ENCODE peak calls at places on chromosomes 1 and 21, in eight cellular contexts. One of them, this sample, is unnamed.
A peak's percentile ranks its signal among the peaks of the same experiment; 100 is the strongest.

GRCh38 chr1:185401019-185401418 is 84.0 kb upstream of the IVNS1ABP start:
- DNase-seq in substantia nigra: no peak
- DNase-seq in CD8-positive, alpha-beta T cell: no peak
- DNase-seq in breast epithelium: no peak
- DNase-seq in fibroblast of lung: peak; percentile 83
- DNase-seq in tibial artery: no peak
- DNase-seq in transverse colon: no peak
- DNase-seq in thyroid gland: no peak
- DNase-seq in this sample: peak; percentile 92

GRCh38 chr1:150902346-150902745 is 15.4 kb downstream of the CTXND2 start:
- DNase-seq in transverse colon: no peak
- DNase-seq in CD8-positive, alpha-beta T cell: no peak
- DNase-seq in tibial artery: no peak
- DNase-seq in fibroblast of lung: no peak
- DNase-seq in breast epithelium: no peak
- DNase-seq in substantia nigra: no peak
- DNase-seq in thyroid gland: no peak
- DNase-seq in this sample: no peak

GRCh38 chr21:39657091-39657689 is 44.5 kb downstream of the B3GALT5 start:
- DNase-seq in breast epithelium: no peak
- DNase-seq in tibial artery: no peak
- DNase-seq in transverse colon: no peak
- DNase-seq in fibroblast of lung: no peak
- DNase-seq in thyroid gland: no peak
- DNase-seq in substantia nigra: no peak
- DNase-seq in CD8-positive, alpha-beta T cell: no peak
- DNase-seq in this sample: no peak

GRCh38 chr21:41147096-41147978 is 20.6 kb upstream of the BACE2 start:
- DNase-seq in CD8-positive, alpha-beta T cell: no peak
- DNase-seq in thyroid gland: no peak
- DNase-seq in breast epithelium: no peak
- DNase-seq in substantia nigra: no peak
- DNase-seq in tibial artery: no peak
- DNase-seq in fibroblast of lung: no peak
- DNase-seq in transverse colon: no peak
- DNase-seq in this sample: no peak

GRCh38 chr1:206551985-206552325 is 44.6 kb downstream of the RASSF5 start:
- DNase-seq in substantia nigra: no peak
- DNase-seq in breast epithelium: no peak
- DNase-seq in thyroid gland: no peak
- DNase-seq in transverse colon: peak; percentile 28
- DNase-seq in CD8-positive, alpha-beta T cell: peak; percentile 76
- DNase-seq in tibial artery: no peak
- DNase-seq in fibroblast of lung: no peak
- DNase-seq in this sample: no peak

GRCh38 chr1:24544239-24544638 is 11.6 kb upstream of the NCMAP start:
- DNase-seq in substantia nigra: no peak
- DNase-seq in CD8-positive, alpha-beta T cell: no peak
- DNase-seq in fibroblast of lung: no peak
- DNase-seq in thyroid gland: no peak
- DNase-seq in tibial artery: no peak
- DNase-seq in transverse colon: no peak
- DNase-seq in breast epithelium: no peak
- DNase-seq in this sample: no peak

GRCh38 chr1:208029381-208030319 is 118.7 kb upstream of the CD34 start:
- DNase-seq in breast epithelium: no peak
- DNase-seq in tibial artery: peak; percentile 80
- DNase-seq in fibroblast of lung: peak; percentile 80
- DNase-seq in transverse colon: peak; percentile 19
- DNase-seq in thyroid gland: no peak
- DNase-seq in substantia nigra: no peak
- DNase-seq in CD8-positive, alpha-beta T cell: no peak
- DNase-seq in this sample: no peak

GRCh38 chr1:39898146-39898545 is 3.6 kb downstream of the MYCL start:
- DNase-seq in transverse colon: no peak
- DNase-seq in tibial artery: no peak
- DNase-seq in CD8-positive, alpha-beta T cell: no peak
- DNase-seq in fibroblast of lung: no peak
- DNase-seq in breast epithelium: no peak
- DNase-seq in substantia nigra: no peak
- DNase-seq in thyroid gland: no peak
- DNase-seq in this sample: no peak

GRCh38 chr1:156356875-156357534 is 12.0 kb upstream of the RHBG start:
- DNase-seq in tibial artery: no peak
- DNase-seq in thyroid gland: peak; percentile 77
- DNase-seq in breast epithelium: peak; percentile 61
- DNase-seq in transverse colon: peak; percentile 61
- DNase-seq in substantia nigra: no peak
- DNase-seq in CD8-positive, alpha-beta T cell: peak; percentile 62
- DNase-seq in fibroblast of lung: no peak
- DNase-seq in this sample: no peak

GRCh38 chr1:207863893-207864535 is 46.9 kb downstream of the CD34 start:
- DNase-seq in thyroid gland: no peak
- DNase-seq in fibroblast of lung: no peak
- DNase-seq in tibial artery: no peak
- DNase-seq in transverse colon: peak; percentile 39
- DNase-seq in substantia nigra: no peak
- DNase-seq in breast epithelium: no peak
- DNase-seq in CD8-positive, alpha-beta T cell: peak; percentile 49
- DNase-seq in this sample: no peak

GRCh38 chr1:145845514-145846161 is at the start of gene NUDT17:
- DNase-seq in tibial artery: peak; percentile 86
- DNase-seq in fibroblast of lung: peak; percentile 68
- DNase-seq in substantia nigra: peak; percentile 24
- DNase-seq in transverse colon: peak; percentile 80
- DNase-seq in breast epithelium: peak; percentile 75
- DNase-seq in thyroid gland: peak; percentile 79
- DNase-seq in CD8-positive, alpha-beta T cell: peak; percentile 82
- DNase-seq in this sample: no peak

GRCh38 chr1:10529772-10530171 is 55.0 kb downstream of the PEX14 start:
- DNase-seq in transverse colon: no peak
- DNase-seq in breast epithelium: no peak
- DNase-seq in substantia nigra: no peak
- DNase-seq in fibroblast of lung: no peak
- DNase-seq in tibial artery: no peak
- DNase-seq in CD8-positive, alpha-beta T cell: no peak
- DNase-seq in thyroid gland: no peak
- DNase-seq in this sample: no peak

GRCh38 chr1:110123224-110123623 is 11.0 kb downstream of the UBL4B start:
- DNase-seq in tibial artery: no peak
- DNase-seq in breast epithelium: no peak
- DNase-seq in substantia nigra: no peak
- DNase-seq in fibroblast of lung: peak; percentile 24
- DNase-seq in CD8-positive, alpha-beta T cell: no peak
- DNase-seq in thyroid gland: no peak
- DNase-seq in transverse colon: no peak
- DNase-seq in this sample: no peak

GRCh38 chr1:157403203-157403602 is 149.1 kb downstream of the FCRL5 start:
- DNase-seq in substantia nigra: no peak
- DNase-seq in transverse colon: no peak
- DNase-seq in tibial artery: no peak
- DNase-seq in breast epithelium: no peak
- DNase-seq in CD8-positive, alpha-beta T cell: no peak
- DNase-seq in thyroid gland: no peak
- DNase-seq in fibroblast of lung: no peak
- DNase-seq in this sample: no peak

GRCh38 chr1:94714552-94714951 is 105.6 kb upstream of the SLC44A3 start:
- DNase-seq in transverse colon: no peak
- DNase-seq in CD8-positive, alpha-beta T cell: no peak
- DNase-seq in thyroid gland: no peak
- DNase-seq in tibial artery: no peak
- DNase-seq in breast epithelium: no peak
- DNase-seq in fibroblast of lung: no peak
- DNase-seq in substantia nigra: no peak
- DNase-seq in this sample: no peak

GRCh38 chr1:74684301-74684700 is 10.7 kb upstream of the ERICH3 start:
- DNase-seq in breast epithelium: no peak
- DNase-seq in transverse colon: no peak
- DNase-seq in substantia nigra: no peak
- DNase-seq in CD8-positive, alpha-beta T cell: no peak
- DNase-seq in tibial artery: no peak
- DNase-seq in thyroid gland: no peak
- DNase-seq in fibroblast of lung: no peak
- DNase-seq in this sample: no peak
- H3K27ac ChIP-seq in breast epithelium: no peak overlapping the region
- H3K27ac ChIP-seq in transverse colon: no peak overlapping the region
- H3K27ac ChIP-seq in substantia nigra: no peak overlapping the region
- H3K27ac ChIP-seq in CD8-positive, alpha-beta T cell: no peak overlapping the region
- H3K27ac ChIP-seq in tibial artery: no peak overlapping the region
- H3K27ac ChIP-seq in thyroid gland: no peak overlapping the region
- H3K27ac ChIP-seq in fibroblast of lung: no peak overlapping the region
- H3K27ac ChIP-seq in this sample: no peak overlapping the region

GRCh38 chr21:42929969-42930368 is 4.5 kb upstream of the ERVH48-1 start:
- DNase-seq in CD8-positive, alpha-beta T cell: no peak
- DNase-seq in breast epithelium: no peak
- DNase-seq in fibroblast of lung: no peak
- DNase-seq in transverse colon: no peak
- DNase-seq in tibial artery: no peak
- DNase-seq in substantia nigra: no peak
- DNase-seq in thyroid gland: no peak
- DNase-seq in this sample: no peak

DNA sequence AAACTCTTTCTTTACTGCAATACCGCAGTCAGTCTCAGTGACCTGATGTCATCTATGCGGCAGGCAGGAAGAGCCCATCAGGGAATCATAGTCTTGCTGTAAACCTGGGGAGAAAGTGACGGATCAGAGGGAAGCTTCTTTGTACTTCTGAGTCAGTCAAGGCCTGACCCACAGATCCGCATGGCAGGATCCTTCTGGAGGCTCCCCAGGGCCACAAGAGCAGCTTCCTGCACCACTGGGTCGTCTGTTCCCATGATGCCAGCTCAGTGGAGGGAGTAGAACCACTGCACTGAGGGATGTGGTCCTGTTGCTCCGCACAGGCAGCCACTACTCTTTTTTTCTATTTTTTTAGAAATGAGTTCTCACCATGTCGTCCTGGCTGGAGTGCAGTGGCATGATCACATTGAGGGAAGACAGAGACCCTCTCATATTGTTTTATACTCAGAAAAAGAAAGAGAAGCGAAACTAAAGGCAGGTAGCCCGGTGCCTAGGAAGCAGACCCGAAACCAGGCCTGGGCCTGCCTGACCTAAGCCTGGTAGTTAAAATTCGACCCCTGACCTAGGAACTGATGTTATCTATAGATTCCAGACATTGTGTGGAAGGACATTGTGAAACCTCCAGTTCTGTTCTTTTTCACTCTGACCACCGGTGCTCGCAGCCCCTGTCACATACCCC is 6.3 kb upstream of the ERVH48-1 start:
- DNase-seq in thyroid gland: no peak
- DNase-seq in substantia nigra: no peak
- DNase-seq in CD8-positive, alpha-beta T cell: no peak
- DNase-seq in tibial artery: no peak
- DNase-seq in fibroblast of lung: no peak
- DNase-seq in transverse colon: no peak
- DNase-seq in breast epithelium: no peak
- DNase-seq in this sample: no peak
- H3K27ac ChIP-seq in thyroid gland: no peak overlapping the region
- H3K27ac ChIP-seq in substantia nigra: no peak overlapping the region
- H3K27ac ChIP-seq in CD8-positive, alpha-beta T cell: no peak overlapping the region
- H3K27ac ChIP-seq in tibial artery: no peak overlapping the region
- H3K27ac ChIP-seq in fibroblast of lung: no peak overlapping the region
- H3K27ac ChIP-seq in transverse colon: no peak overlapping the region
- H3K27ac ChIP-seq in breast epithelium: no peak overlapping the region
- H3K27ac ChIP-seq in this sample: no peak overlapping the region

GRCh38 chr1:27915082-27915575 is 19.7 kb upstream of the SMPDL3B start:
- DNase-seq in thyroid gland: no peak
- DNase-seq in fibroblast of lung: no peak
- DNase-seq in tibial artery: no peak
- DNase-seq in substantia nigra: no peak
- DNase-seq in transverse colon: no peak
- DNase-seq in CD8-positive, alpha-beta T cell: no peak
- DNase-seq in breast epithelium: no peak
- DNase-seq in this sample: no peak
- H3K27ac ChIP-seq in thyroid gland: peak overlapping the region; percentile 67
- H3K27ac ChIP-seq in fibroblast of lung: peak overlapping the region; percentile 73
- H3K27ac ChIP-seq in tibial artery: peak overlapping the region; percentile 76
- H3K27ac ChIP-seq in substantia nigra: peak overlapping the region; percentile 87
- H3K27ac ChIP-seq in transverse colon: peak overlapping the region; percentile 86
- H3K27ac ChIP-seq in CD8-positive, alpha-beta T cell: peak overlapping the region; percentile 81
- H3K27ac ChIP-seq in breast epithelium: peak overlapping the region; percentile 80
- H3K27ac ChIP-seq in this sample: peak overlapping the region; percentile 28

GRCh38 chr1:8818325-8818775 is 910 bp upstream of the RERE start:
- DNase-seq in CD8-positive, alpha-beta T cell: peak; percentile 29
- DNase-seq in transverse colon: peak; percentile 46
- DNase-seq in breast epithelium: no peak
- DNase-seq in substantia nigra: no peak
- DNase-seq in fibroblast of lung: peak; percentile 75
- DNase-seq in thyroid gland: peak; percentile 33
- DNase-seq in tibial artery: no peak
- DNase-seq in this sample: peak; percentile 52

GRCh38 chr1:8823295-8823664 is 5.8 kb upstream of the RERE start:
- DNase-seq in CD8-positive, alpha-beta T cell: no peak
- DNase-seq in tibial artery: no peak
- DNase-seq in fibroblast of lung: no peak
- DNase-seq in thyroid gland: no peak
- DNase-seq in substantia nigra: no peak
- DNase-seq in breast epithelium: no peak
- DNase-seq in transverse colon: no peak
- DNase-seq in this sample: no peak

GRCh38 chr1:8821084-8821483 is 3.6 kb upstream of the RERE start:
- DNase-seq in fibroblast of lung: no peak
- DNase-seq in thyroid gland: no peak
- DNase-seq in substantia nigra: no peak
- DNase-seq in tibial artery: no peak
- DNase-seq in transverse colon: no peak
- DNase-seq in breast epithelium: no peak
- DNase-seq in CD8-positive, alpha-beta T cell: no peak
- DNase-seq in this sample: no peak

GRCh38 chr1:8825985-8826481 is 8.6 kb upstream of the RERE start:
- DNase-seq in tibial artery: peak; percentile 62
- DNase-seq in CD8-positive, alpha-beta T cell: peak; percentile 18
- DNase-seq in fibroblast of lung: peak; percentile 91
- DNase-seq in transverse colon: no peak
- DNase-seq in thyroid gland: no peak
- DNase-seq in breast epithelium: no peak
- DNase-seq in substantia nigra: no peak
- DNase-seq in this sample: no peak

DNA sequence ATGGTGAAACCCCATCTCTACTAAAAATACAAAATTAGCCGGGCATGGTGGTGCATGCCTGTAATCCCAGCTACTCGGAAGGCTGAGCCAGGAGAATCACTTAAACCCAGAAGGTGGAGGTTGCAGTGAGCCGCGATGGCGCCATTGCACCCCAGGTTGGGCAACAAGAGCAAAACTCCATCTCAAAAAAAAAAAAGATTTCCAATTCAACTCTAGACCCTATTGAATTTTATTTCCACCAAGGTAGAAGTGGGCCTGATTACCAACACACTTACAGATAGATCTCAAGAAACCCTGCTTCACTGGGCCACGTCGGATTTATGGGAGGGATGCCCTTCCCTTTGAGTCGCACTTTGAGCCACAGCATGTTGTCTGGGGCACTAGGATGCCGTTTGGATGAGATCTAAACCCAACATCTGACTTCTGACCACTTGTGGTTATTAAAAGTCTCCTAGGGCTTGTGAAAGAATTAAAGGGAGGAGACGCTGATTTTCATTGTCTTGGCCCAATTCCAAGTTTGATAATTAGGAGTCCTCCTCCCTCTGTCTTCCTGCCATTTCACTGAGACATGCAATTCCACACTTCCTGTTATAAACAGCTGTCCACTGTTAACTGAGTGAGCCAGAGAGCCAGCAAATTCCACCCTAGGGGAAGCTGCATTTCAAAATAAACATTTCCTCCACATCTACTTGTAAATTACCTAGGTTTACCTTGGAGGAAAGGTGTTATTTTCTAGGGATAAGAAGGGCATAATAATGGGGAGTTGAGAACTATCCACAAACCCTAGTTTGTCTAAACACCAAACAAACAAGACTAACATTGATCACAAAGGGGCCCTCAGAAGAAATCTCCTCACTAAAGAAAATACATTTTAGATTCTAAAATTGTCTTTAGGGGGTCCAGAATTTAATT is 5.2 kb upstream of the RERE start:
- DNase-seq in substantia nigra: no peak
- DNase-seq in breast epithelium: no peak
- DNase-seq in tibial artery: peak; percentile 52
- DNase-seq in thyroid gland: peak; percentile 28
- DNase-seq in transverse colon: no peak
- DNase-seq in CD8-positive, alpha-beta T cell: no peak
- DNase-seq in fibroblast of lung: peak; percentile 82
- DNase-seq in this sample: no peak
- H3K27ac ChIP-seq in substantia nigra: no peak overlapping the region
- H3K27ac ChIP-seq in breast epithelium: peak overlapping the region; percentile 45
- H3K27ac ChIP-seq in tibial artery: no peak overlapping the region
- H3K27ac ChIP-seq in thyroid gland: peak overlapping the region; percentile 42
- H3K27ac ChIP-seq in transverse colon: peak overlapping the region; percentile 70
- H3K27ac ChIP-seq in CD8-positive, alpha-beta T cell: no peak overlapping the region
- H3K27ac ChIP-seq in fibroblast of lung: no peak overlapping the region
- H3K27ac ChIP-seq in this sample: peak overlapping the region; percentile 45